ENCODE peak calls at places on chromosomes 7 and 10, in five cellular contexts. One of them, this sample, is unnamed.

GRCh38 chr10:59887006-59887405 is 19.4 kb downstream of the CCDC6 start:
- DNase-seq in activated CD4-positive, alpha-beta T cell treated with anti-CD3 and anti-CD28 coated beads for 24 hours: no peak
- DNase-seq in G401: no peak
- DNase-seq in RWPE1: no peak
- DNase-seq in HAP-1: no peak
- DNase-seq in this sample: no peak

GRCh38 chr7:83520706-83521105 is 128.2 kb downstream of the SEMA3E start:
- DNase-seq in activated CD4-positive, alpha-beta T cell treated with anti-CD3 and anti-CD28 coated beads for 24 hours: no peak
- DNase-seq in G401: no peak
- DNase-seq in RWPE1: no peak
- DNase-seq in HAP-1: no peak
- DNase-seq in this sample: no peak

GRCh38 chr7:40717242-40717641 is 582.4 kb downstream of the SUGCT start:
- DNase-seq in activated CD4-positive, alpha-beta T cell treated with anti-CD3 and anti-CD28 coated beads for 24 hours: no peak
- DNase-seq in G401: peak; percentile 32
- DNase-seq in RWPE1: peak; percentile 83
- DNase-seq in HAP-1: peak; percentile 85
- DNase-seq in this sample: no peak

GRCh38 chr7:40546616-40547501 is 412.1 kb downstream of the SUGCT start:
- DNase-seq in activated CD4-positive, alpha-beta T cell treated with anti-CD3 and anti-CD28 coated beads for 24 hours: no peak
- DNase-seq in G401: no peak
- DNase-seq in RWPE1: no peak
- DNase-seq in HAP-1: no peak
- DNase-seq in this sample: no peak

GRCh38 chr7:135761751-135762488 is 13.3 kb upstream of the FAM180A start:
- DNase-seq in activated CD4-positive, alpha-beta T cell treated with anti-CD3 and anti-CD28 coated beads for 24 hours: no peak
- DNase-seq in G401: no peak
- DNase-seq in RWPE1: no peak
- DNase-seq in HAP-1: no peak
- DNase-seq in this sample: no peak

GRCh38 chr7:2750054-2750453 is 62.1 kb downstream of the AMZ1 start:
- DNase-seq in activated CD4-positive, alpha-beta T cell treated with anti-CD3 and anti-CD28 coated beads for 24 hours: no peak
- DNase-seq in G401: no peak
- DNase-seq in RWPE1: no peak
- DNase-seq in HAP-1: no peak
- DNase-seq in this sample: no peak

GRCh38 chr7:40436761-40437160 is 302.0 kb downstream of the SUGCT start:
- DNase-seq in activated CD4-positive, alpha-beta T cell treated with anti-CD3 and anti-CD28 coated beads for 24 hours: no peak
- DNase-seq in G401: no peak
- DNase-seq in RWPE1: no peak
- DNase-seq in HAP-1: no peak
- DNase-seq in this sample: no peak

GRCh38 chr10:126130291-126130710 is 233.9 kb downstream of the FANK1 start:
- DNase-seq in activated CD4-positive, alpha-beta T cell treated with anti-CD3 and anti-CD28 coated beads for 24 hours: no peak
- DNase-seq in G401: no peak
- DNase-seq in RWPE1: no peak
- DNase-seq in HAP-1: no peak
- DNase-seq in this sample: no peak

GRCh38 chr10:1488970-1489548 is 248.3 kb downstream of the ADARB2 start:
- DNase-seq in activated CD4-positive, alpha-beta T cell treated with anti-CD3 and anti-CD28 coated beads for 24 hours: no peak
- DNase-seq in G401: no peak
- DNase-seq in RWPE1: no peak
- DNase-seq in HAP-1: no peak
- DNase-seq in this sample: peak; percentile 44

GRCh38 chr10:130171196-130171595 is 35.0 kb downstream of the GLRX3 start:
- DNase-seq in activated CD4-positive, alpha-beta T cell treated with anti-CD3 and anti-CD28 coated beads for 24 hours: no peak
- DNase-seq in G401: no peak
- DNase-seq in RWPE1: no peak
- DNase-seq in HAP-1: no peak
- DNase-seq in this sample: no peak

GRCh38 chr7:127119517-127119916 is 133.2 kb downstream of the GRM8 start:
- DNase-seq in activated CD4-positive, alpha-beta T cell treated with anti-CD3 and anti-CD28 coated beads for 24 hours: no peak
- DNase-seq in G401: no peak
- DNase-seq in RWPE1: no peak
- DNase-seq in HAP-1: no peak
- DNase-seq in this sample: no peak

GRCh38 chr10:121355161-121355560 is 243.1 kb downstream of the FGFR2 start:
- DNase-seq in activated CD4-positive, alpha-beta T cell treated with anti-CD3 and anti-CD28 coated beads for 24 hours: no peak
- DNase-seq in G401: no peak
- DNase-seq in RWPE1: no peak
- DNase-seq in HAP-1: no peak
- DNase-seq in this sample: no peak

GRCh38 chr7:471866-472639 is 47.6 kb downstream of the PDGFA start:
- DNase-seq in activated CD4-positive, alpha-beta T cell treated with anti-CD3 and anti-CD28 coated beads for 24 hours: no peak
- DNase-seq in G401: no peak
- DNase-seq in RWPE1: peak; percentile 89
- DNase-seq in HAP-1: peak; percentile 0
- DNase-seq in this sample: no peak

GRCh38 chr7:127874951-127875608 is 156.2 kb downstream of the LRRC4 start:
- DNase-seq in activated CD4-positive, alpha-beta T cell treated with anti-CD3 and anti-CD28 coated beads for 24 hours: no peak
- DNase-seq in G401: peak; percentile 55
- DNase-seq in RWPE1: no peak
- DNase-seq in HAP-1: no peak
- DNase-seq in this sample: no peak

GRCh38 chr10:46992794-46993552 is 81.7 kb downstream of the PTPN20 start:
- DNase-seq in activated CD4-positive, alpha-beta T cell treated with anti-CD3 and anti-CD28 coated beads for 24 hours: no peak
- DNase-seq in G401: peak; percentile 12
- DNase-seq in RWPE1: peak; percentile 42
- DNase-seq in HAP-1: peak; percentile 35
- DNase-seq in this sample: no peak

GRCh38 chr10:128475686-128476410 is 349.6 kb upstream of the MKI67 start:
- DNase-seq in activated CD4-positive, alpha-beta T cell treated with anti-CD3 and anti-CD28 coated beads for 24 hours: no peak
- DNase-seq in G401: no peak
- DNase-seq in RWPE1: no peak
- DNase-seq in HAP-1: no peak
- DNase-seq in this sample: no peak

GRCh38 chr10:110430369-110431273 is 67.1 kb upstream of the DUSP5 start:
- DNase-seq in activated CD4-positive, alpha-beta T cell treated with anti-CD3 and anti-CD28 coated beads for 24 hours: no peak
- DNase-seq in G401: no peak
- DNase-seq in RWPE1: no peak
- DNase-seq in HAP-1: no peak
- DNase-seq in this sample: no peak

GRCh38 chr10:16950686-16951681 is 133.8 kb upstream of the RSU1 start:
- DNase-seq in activated CD4-positive, alpha-beta T cell treated with anti-CD3 and anti-CD28 coated beads for 24 hours: no peak
- DNase-seq in G401: peak; percentile 15
- DNase-seq in RWPE1: peak; percentile 37
- DNase-seq in HAP-1: peak; percentile 61
- DNase-seq in this sample: no peak

GRCh38 chr10:27525819-27526218 is 21.7 kb downstream of the RAB18 start:
- DNase-seq in activated CD4-positive, alpha-beta T cell treated with anti-CD3 and anti-CD28 coated beads for 24 hours: no peak
- DNase-seq in G401: peak; percentile 13
- DNase-seq in RWPE1: no peak
- DNase-seq in HAP-1: no peak
- DNase-seq in this sample: no peak

GRCh38 chr10:74799840-74800239 is 26.6 kb upstream of the KAT6B start:
- DNase-seq in activated CD4-positive, alpha-beta T cell treated with anti-CD3 and anti-CD28 coated beads for 24 hours: no peak
- DNase-seq in G401: no peak
- DNase-seq in RWPE1: peak; percentile 36
- DNase-seq in HAP-1: no peak
- DNase-seq in this sample: no peak

GRCh38 chr10:113126506-113127192 is 176.6 kb downstream of the TCF7L2 start:
- DNase-seq in activated CD4-positive, alpha-beta T cell treated with anti-CD3 and anti-CD28 coated beads for 24 hours: no peak
- DNase-seq in G401: peak; percentile 24
- DNase-seq in RWPE1: peak; percentile 81
- DNase-seq in HAP-1: peak; percentile 75
- DNase-seq in this sample: peak; percentile 27

GRCh38 chr10:122286872-122287271 is 15.8 kb downstream of the BTBD16 start:
- DNase-seq in activated CD4-positive, alpha-beta T cell treated with anti-CD3 and anti-CD28 coated beads for 24 hours: no peak
- DNase-seq in G401: peak; percentile 10
- DNase-seq in RWPE1: peak; percentile 41
- DNase-seq in HAP-1: no peak
- DNase-seq in this sample: no peak

GRCh38 chr7:127835679-127836078 is 183.7 kb downstream of the SND1 start:
- DNase-seq in activated CD4-positive, alpha-beta T cell treated with anti-CD3 and anti-CD28 coated beads for 24 hours: no peak
- DNase-seq in G401: no peak
- DNase-seq in RWPE1: no peak
- DNase-seq in HAP-1: no peak
- DNase-seq in this sample: no peak

GRCh38 chr7:122166708-122167107 is 22.7 kb upstream of the AASS start:
- DNase-seq in activated CD4-positive, alpha-beta T cell treated with anti-CD3 and anti-CD28 coated beads for 24 hours: no peak
- DNase-seq in G401: no peak
- DNase-seq in RWPE1: peak; percentile 21
- DNase-seq in HAP-1: no peak
- DNase-seq in this sample: no peak

GRCh38 chr7:18995270-18995671 is 122.2 kb downstream of the TWIST1 start:
- DNase-seq in activated CD4-positive, alpha-beta T cell treated with anti-CD3 and anti-CD28 coated beads for 24 hours: no peak
- DNase-seq in G401: no peak
- DNase-seq in RWPE1: no peak
- DNase-seq in HAP-1: no peak
- DNase-seq in this sample: no peak

GRCh38 chr7:66344166-66344565 is 139.0 kb downstream of the TPST1 start:
- DNase-seq in activated CD4-positive, alpha-beta T cell treated with anti-CD3 and anti-CD28 coated beads for 24 hours: no peak
- DNase-seq in G401: no peak
- DNase-seq in RWPE1: no peak
- DNase-seq in HAP-1: no peak
- DNase-seq in this sample: no peak

GRCh38 chr7:154676422-154677073 is 326.4 kb downstream of the PAXIP1 start:
- DNase-seq in activated CD4-positive, alpha-beta T cell treated with anti-CD3 and anti-CD28 coated beads for 24 hours: no peak
- DNase-seq in G401: no peak
- DNase-seq in RWPE1: no peak
- DNase-seq in HAP-1: no peak
- DNase-seq in this sample: no peak

GRCh38 chr7:22372863-22373262 is 15.9 kb upstream of the RAPGEF5 start:
- DNase-seq in activated CD4-positive, alpha-beta T cell treated with anti-CD3 and anti-CD28 coated beads for 24 hours: no peak
- DNase-seq in G401: no peak
- DNase-seq in RWPE1: no peak
- DNase-seq in HAP-1: no peak
- DNase-seq in this sample: no peak

GRCh38 chr7:35905555-35905954 is 104.7 kb downstream of the SEPTIN7 start:
- DNase-seq in activated CD4-positive, alpha-beta T cell treated with anti-CD3 and anti-CD28 coated beads for 24 hours: no peak
- DNase-seq in G401: no peak
- DNase-seq in RWPE1: peak; percentile 4
- DNase-seq in HAP-1: no peak
- DNase-seq in this sample: no peak

GRCh38 chr7:38502848-38503247 is 128.3 kb downstream of the AMPH start:
- DNase-seq in activated CD4-positive, alpha-beta T cell treated with anti-CD3 and anti-CD28 coated beads for 24 hours: no peak
- DNase-seq in G401: no peak
- DNase-seq in RWPE1: no peak
- DNase-seq in HAP-1: no peak
- DNase-seq in this sample: no peak

GRCh38 chr7:99499356-99499712 is 747 bp downstream of the ZNF394 start:
- DNase-seq in activated CD4-positive, alpha-beta T cell treated with anti-CD3 and anti-CD28 coated beads for 24 hours: no peak
- DNase-seq in G401: no peak
- DNase-seq in RWPE1: no peak
- DNase-seq in HAP-1: no peak
- DNase-seq in this sample: no peak

GRCh38 chr10:130500251-130501000 is 364.2 kb downstream of the GLRX3 start:
- DNase-seq in activated CD4-positive, alpha-beta T cell treated with anti-CD3 and anti-CD28 coated beads for 24 hours: no peak
- DNase-seq in G401: no peak
- DNase-seq in RWPE1: no peak
- DNase-seq in HAP-1: no peak
- DNase-seq in this sample: no peak

GRCh38 chr10:8013619-8014018 is 40.9 kb upstream of the GATA3 start:
- DNase-seq in activated CD4-positive, alpha-beta T cell treated with anti-CD3 and anti-CD28 coated beads for 24 hours: no peak
- DNase-seq in G401: no peak
- DNase-seq in RWPE1: no peak
- DNase-seq in HAP-1: no peak
- DNase-seq in this sample: no peak

GRCh38 chr10:89327803-89328441 is at the start of gene IFIT3:
- DNase-seq in activated CD4-positive, alpha-beta T cell treated with anti-CD3 and anti-CD28 coated beads for 24 hours: no peak
- DNase-seq in G401: peak; percentile 85
- DNase-seq in RWPE1: peak; percentile 86
- DNase-seq in HAP-1: peak; percentile 74
- DNase-seq in this sample: no peak

GRCh38 chr7:6226194-6226799 is 46.1 kb downstream of the CYTH3 start:
- DNase-seq in activated CD4-positive, alpha-beta T cell treated with anti-CD3 and anti-CD28 coated beads for 24 hours: no peak
- DNase-seq in G401: no peak
- DNase-seq in RWPE1: no peak
- DNase-seq in HAP-1: no peak
- DNase-seq in this sample: no peak

GRCh38 chr7:104958278-104958903 is 55.6 kb upstream of the KMT2E start:
- DNase-seq in activated CD4-positive, alpha-beta T cell treated with anti-CD3 and anti-CD28 coated beads for 24 hours: no peak
- DNase-seq in G401: no peak
- DNase-seq in RWPE1: no peak
- DNase-seq in HAP-1: no peak
- DNase-seq in this sample: no peak

This sample was measured in GM12891.